ENCODE peak calls at places on chromosome 17, in five cellular contexts. One of them, this sample, is unnamed.
A peak's percentile ranks its signal among the peaks of the same experiment; 100 is the strongest.

GRCh38 chr17:50148226-50149098 is 2.0 kb downstream of the PPP1R9B start:
- DNase-seq in HuH-7.5: no peak
- DNase-seq in posterior vena cava: peak; percentile 86
- DNase-seq in activated CD4-positive, CD25-positive, alpha-beta regulatory T cell: peak; percentile 59
- DNase-seq in GF-D8: peak; percentile 52
- DNase-seq in this sample: peak; percentile 88

GRCh38 chr17:1532836-1533602 is 16.6 kb upstream of the INPP5K start:
- DNase-seq in HuH-7.5: no peak
- DNase-seq in posterior vena cava: no peak
- DNase-seq in activated CD4-positive, CD25-positive, alpha-beta regulatory T cell: no peak
- DNase-seq in GF-D8: no peak
- DNase-seq in this sample: peak; percentile 54

GRCh38 chr17:71709271-71709670 is 411.5 kb upstream of the SOX9 start:
- DNase-seq in HuH-7.5: no peak
- DNase-seq in posterior vena cava: no peak
- DNase-seq in activated CD4-positive, CD25-positive, alpha-beta regulatory T cell: no peak
- DNase-seq in GF-D8: no peak
- DNase-seq in this sample: no peak

GRCh38 chr17:4657678-4658077 is 16.2 kb upstream of the ALOX15 start:
- DNase-seq in HuH-7.5: no peak
- DNase-seq in posterior vena cava: no peak
- DNase-seq in activated CD4-positive, CD25-positive, alpha-beta regulatory T cell: no peak
- DNase-seq in GF-D8: no peak
- DNase-seq in this sample: no peak

GRCh38 chr17:40555296-40556190 is 9.7 kb downstream of the CCR7 start:
- DNase-seq in HuH-7.5: no peak
- DNase-seq in posterior vena cava: peak; percentile 47
- DNase-seq in activated CD4-positive, CD25-positive, alpha-beta regulatory T cell: no peak
- DNase-seq in GF-D8: no peak
- DNase-seq in this sample: no peak

GRCh38 chr17:80772906-80773242 is 218.8 kb upstream of the CHMP6 start:
- DNase-seq in HuH-7.5: no peak
- DNase-seq in posterior vena cava: peak; percentile 63
- DNase-seq in activated CD4-positive, CD25-positive, alpha-beta regulatory T cell: no peak
- DNase-seq in GF-D8: no peak
- DNase-seq in this sample: no peak

GRCh38 chr17:1907818-1908698 is 78.3 kb downstream of the RPA1 start:
- DNase-seq in HuH-7.5: no peak
- DNase-seq in posterior vena cava: peak; percentile 85
- DNase-seq in activated CD4-positive, CD25-positive, alpha-beta regulatory T cell: no peak
- DNase-seq in GF-D8: no peak
- DNase-seq in this sample: no peak

GRCh38 chr17:80457236-80457856 is 19.1 kb downstream of the NPTX1 start:
- DNase-seq in HuH-7.5: no peak
- DNase-seq in posterior vena cava: no peak
- DNase-seq in activated CD4-positive, CD25-positive, alpha-beta regulatory T cell: no peak
- DNase-seq in GF-D8: peak; percentile 59
- DNase-seq in this sample: no peak